ENCODE peak calls at places on chromosomes 4 and X, in five cellular contexts. V, Q, L, K and B are unnamed samples.

GRCh38 chrX:137031517-137032377 is 2.0 kb downstream of the GPR101 start:
- DNase-seq in V (no peak), Q (peak), L (peak), K (no peak), B (no peak)

GRCh38 chr4:189912170-189912569 is 28.5 kb upstream of the FRG1 start:
- DNase-seq in V (no peak), Q (no peak), L (no peak), K (no peak), B (no peak)

GRCh38 chrX:114924846-114925245 is 92.6 kb downstream of the IL13RA2 start:
- DNase-seq in V (no peak), Q (no peak), L (no peak), K (no peak), B (no peak)

GRCh38 chr4:6892190-6892908 is 17.3 kb upstream of the TBC1D14 start:
- DNase-seq in V (peak), Q (no peak), L (peak), K (peak), B (no peak)

GRCh38 chr4:11497972-11498371 is 69.3 kb upstream of the HS3ST1 start:
- DNase-seq in V (no peak), Q (no peak), L (no peak), K (no peak), B (no peak)

GRCh38 chr4:145066063-145066501 is 31.9 kb downstream of the ANAPC10 start:
- DNase-seq in V (no peak), Q (no peak), L (no peak), K (no peak), B (no peak)

GRCh38 chr4:84501721-84502267 is 2.7 kb upstream of the NKX6-1 start:
- DNase-seq in V (no peak), Q (no peak), L (no peak), K (no peak), B (peak)

GRCh38 chrX:48972214-48973164 is 845 bp upstream of the KCND1 start:
- DNase-seq in V (peak), Q (no peak), L (peak), K (peak), B (no peak)

GRCh38 chrX:70088281-70088680 is 26.0 kb downstream of the OTUD6A start:
- DNase-seq in V (no peak), Q (no peak), L (no peak), K (no peak), B (no peak)

GRCh38 chr4:153464068-153464467 is 2.1 kb upstream of the TMEM131L start:
- DNase-seq in V (no peak), Q (no peak), L (peak), K (no peak), B (no peak)

GRCh38 chr4:80206541-80207171 is 9.4 kb downstream of the PRDM8 start:
- DNase-seq in V (no peak), Q (no peak), L (no peak), K (no peak), B (peak)

GRCh38 chr4:80207664-80208063 is 10.4 kb downstream of the PRDM8 start:
- DNase-seq in V (no peak), Q (no peak), L (no peak), K (no peak), B (no peak)

GRCh38 chr4:80208606-80209005 is 11.3 kb downstream of the PRDM8 start:
- DNase-seq in V (no peak), Q (no peak), L (no peak), K (no peak), B (no peak)

GRCh38 chr4:80206111-80206510 is 8.8 kb downstream of the PRDM8 start:
- DNase-seq in V (no peak), Q (no peak), L (no peak), K (no peak), B (no peak)

GRCh38 chr4:80207172-80207583 is 9.9 kb downstream of the PRDM8 start:
- DNase-seq in V (no peak), Q (no peak), L (no peak), K (no peak), B (no peak)
- TF ChIP-seq HDAC2 in V (no peak), Q (no peak), L (no peak), K (no peak), B (no peak)

GRCh38 chr4:173317003-173317402 is 17.2 kb downstream of the HMGB2 start:
- DNase-seq in V (no peak), Q (no peak), L (peak), K (peak), B (no peak)
- TF ChIP-seq HDAC2 in V (no peak), Q (no peak), L (no peak), K (no peak), B (no peak)

DNA sequence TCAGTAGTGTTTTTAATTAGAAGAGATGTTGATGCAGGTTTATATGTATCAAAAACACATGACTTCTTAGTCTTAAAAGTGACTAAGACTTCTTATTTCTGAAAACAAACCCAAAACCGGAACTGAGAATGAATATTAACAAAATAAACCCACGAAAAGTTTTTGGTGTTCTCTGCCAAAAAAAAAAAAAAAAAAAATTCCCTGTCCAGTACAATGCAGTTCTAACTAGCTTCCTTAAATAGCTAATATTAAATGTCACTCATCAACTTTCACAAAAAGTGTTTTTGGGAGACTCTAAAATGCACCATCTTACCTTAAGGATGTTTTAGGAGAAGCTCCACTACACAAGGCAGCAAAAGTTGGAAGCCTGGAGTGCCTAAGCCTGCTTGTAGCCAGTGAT is 2.0 kb downstream of the ANKRD37 start:
- DNase-seq in V (no peak), Q (no peak), L (no peak), K (no peak), B (no peak)
- TF ChIP-seq HDAC2 in V (no peak), Q (no peak), L (no peak), K (no peak), B (no peak)

DNA sequence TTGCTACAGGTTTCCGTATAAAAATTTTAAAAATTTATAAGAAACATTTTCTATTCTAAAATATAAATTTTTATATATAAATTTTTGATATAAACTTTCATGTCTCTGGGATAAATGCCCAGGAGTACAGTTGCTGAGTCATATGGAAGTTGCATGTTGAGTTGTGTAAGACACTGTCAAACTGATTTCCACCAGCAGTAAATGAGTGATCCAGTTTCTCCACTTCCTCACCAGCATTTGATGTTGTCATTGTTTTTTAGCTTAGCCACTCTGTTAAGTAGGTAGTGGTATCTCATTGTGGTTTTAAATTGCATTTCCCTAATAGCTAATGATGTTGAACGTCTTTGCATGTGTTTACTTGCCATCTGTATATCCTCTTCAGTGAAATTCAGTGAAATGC is 66.5 kb downstream of the MAMLD1 start:
- DNase-seq in V (no peak), Q (no peak), L (no peak), K (no peak), B (no peak)
- TF ChIP-seq HDAC2 in V (no peak), Q (no peak), L (no peak), K (no peak), B (no peak)

GRCh38 chr4:94690851-94691254 is 66.9 kb upstream of the BMPR1B start:
- DNase-seq in V (peak), Q (no peak), L (no peak), K (no peak), B (no peak)
- TF ChIP-seq HDAC2 in V (no peak), Q (no peak), L (no peak), K (no peak), B (no peak)

DNA sequence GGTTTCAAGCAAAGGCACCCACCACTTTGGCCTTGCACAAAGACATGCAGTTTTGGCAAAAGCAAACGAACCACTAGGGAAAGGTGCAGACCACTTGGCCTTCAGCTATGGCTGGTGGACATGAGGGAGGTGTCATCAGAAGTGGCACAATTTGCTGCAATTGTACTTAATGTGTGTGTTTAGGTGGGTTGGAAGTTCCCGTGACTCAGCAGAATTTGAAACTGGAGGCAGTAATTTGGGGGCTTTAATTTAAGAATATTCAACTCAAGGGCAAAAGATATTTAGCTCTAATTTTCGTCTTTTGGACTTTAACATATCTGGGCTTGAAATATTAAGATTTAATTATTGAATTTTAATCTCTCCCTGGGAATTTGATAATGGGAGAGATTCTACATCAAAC is 115.6 kb upstream of the NOCT start:
- DNase-seq in V (no peak), Q (no peak), L (no peak), K (no peak), B (no peak)
- TF ChIP-seq HDAC2 in V (no peak), Q (no peak), L (no peak), K (no peak), B (no peak)

GRCh38 chr4:89298160-89298559 is 9.4 kb downstream of the GPRIN3 start:
- DNase-seq in V (no peak), Q (no peak), L (no peak), K (no peak), B (no peak)
- TF ChIP-seq HDAC2 in V (no peak), Q (no peak), L (no peak), K (no peak), B (no peak)